ENCODE peak calls at places on chromosomes 1 and 21, in eight cellular contexts. One of them, this sample, is unnamed.

GRCh38 chr1:2237773-2238172 is 9.7 kb downstream of the SKI start:
- DNase-seq in stomach: no peak
- DNase-seq in B cell: no peak
- DNase-seq in GM06990: no peak
- DNase-seq in body of pancreas: no peak
- DNase-seq in right lobe of liver: no peak
- DNase-seq in left ventricle myocardium inferior: no peak
- DNase-seq in adrenal gland: peak
- DNase-seq in this sample: no peak

GRCh38 chr1:43074244-43074643 is 97.8 kb downstream of the EBNA1BP2 start:
- DNase-seq in stomach: no peak
- DNase-seq in B cell: no peak
- DNase-seq in GM06990: no peak
- DNase-seq in body of pancreas: no peak
- DNase-seq in right lobe of liver: no peak
- DNase-seq in left ventricle myocardium inferior: no peak
- DNase-seq in adrenal gland: no peak
- DNase-seq in this sample: no peak

GRCh38 chr1:27393641-27394281 is 1.3 kb downstream of the GPR3 start:
- DNase-seq in stomach: no peak
- DNase-seq in B cell: no peak
- DNase-seq in GM06990: no peak
- DNase-seq in body of pancreas: no peak
- DNase-seq in right lobe of liver: no peak
- DNase-seq in left ventricle myocardium inferior: no peak
- DNase-seq in adrenal gland: no peak
- DNase-seq in this sample: no peak

GRCh38 chr1:33430751-33431593 is at the start of gene PHC2:
- DNase-seq in stomach: peak
- DNase-seq in B cell: peak
- DNase-seq in GM06990: peak
- DNase-seq in body of pancreas: peak
- DNase-seq in right lobe of liver: peak
- DNase-seq in left ventricle myocardium inferior: peak
- DNase-seq in adrenal gland: peak
- DNase-seq in this sample: peak

GRCh38 chr1:6969106-6969505 is 183.9 kb downstream of the CAMTA1 start:
- DNase-seq in stomach: no peak
- DNase-seq in B cell: no peak
- DNase-seq in GM06990: no peak
- DNase-seq in body of pancreas: no peak
- DNase-seq in right lobe of liver: no peak
- DNase-seq in left ventricle myocardium inferior: no peak
- DNase-seq in adrenal gland: no peak
- DNase-seq in this sample: no peak

GRCh38 chr1:43912607-43913006 is 21.0 kb upstream of the ARTN start:
- DNase-seq in stomach: no peak
- DNase-seq in B cell: no peak
- DNase-seq in GM06990: no peak
- DNase-seq in body of pancreas: no peak
- DNase-seq in right lobe of liver: no peak
- DNase-seq in left ventricle myocardium inferior: no peak
- DNase-seq in adrenal gland: no peak
- DNase-seq in this sample: peak

GRCh38 chr1:55916480-55916879 is 662.9 kb downstream of the PLPP3 start:
- DNase-seq in stomach: no peak
- DNase-seq in B cell: no peak
- DNase-seq in GM06990: no peak
- DNase-seq in body of pancreas: no peak
- DNase-seq in right lobe of liver: no peak
- DNase-seq in left ventricle myocardium inferior: no peak
- DNase-seq in adrenal gland: no peak
- DNase-seq in this sample: no peak

GRCh38 chr1:225700164-225700740 is 47.3 kb upstream of the ENAH start:
- DNase-seq in stomach: no peak
- DNase-seq in B cell: no peak
- DNase-seq in GM06990: no peak
- DNase-seq in body of pancreas: no peak
- DNase-seq in right lobe of liver: no peak
- DNase-seq in left ventricle myocardium inferior: no peak
- DNase-seq in adrenal gland: no peak
- DNase-seq in this sample: no peak

GRCh38 chr1:208153386-208153785 is 90.8 kb downstream of the PLXNA2 start:
- DNase-seq in stomach: no peak
- DNase-seq in B cell: no peak
- DNase-seq in GM06990: no peak
- DNase-seq in body of pancreas: no peak
- DNase-seq in right lobe of liver: no peak
- DNase-seq in left ventricle myocardium inferior: no peak
- DNase-seq in adrenal gland: no peak
- DNase-seq in this sample: no peak

GRCh38 chr1:3453891-3454810 is at the start of gene ARHGEF16:
- DNase-seq in stomach: peak
- DNase-seq in B cell: no peak
- DNase-seq in GM06990: no peak
- DNase-seq in body of pancreas: peak
- DNase-seq in right lobe of liver: peak
- DNase-seq in left ventricle myocardium inferior: peak
- DNase-seq in adrenal gland: peak
- DNase-seq in this sample: no peak

GRCh38 chr1:72281144-72281543 is 1.2 kb downstream of the NEGR1 start:
- DNase-seq in stomach: no peak
- DNase-seq in B cell: peak
- DNase-seq in GM06990: no peak
- DNase-seq in body of pancreas: no peak
- DNase-seq in right lobe of liver: no peak
- DNase-seq in left ventricle myocardium inferior: no peak
- DNase-seq in adrenal gland: no peak
- DNase-seq in this sample: no peak

GRCh38 chr1:213714645-213715044 is 273.1 kb upstream of the PROX1 start:
- DNase-seq in stomach: no peak
- DNase-seq in B cell: no peak
- DNase-seq in GM06990: no peak
- DNase-seq in body of pancreas: no peak
- DNase-seq in right lobe of liver: no peak
- DNase-seq in left ventricle myocardium inferior: no peak
- DNase-seq in adrenal gland: no peak
- DNase-seq in this sample: no peak

GRCh38 chr1:67407498-67407897 is 22.7 kb downstream of the SERBP1 start:
- DNase-seq in stomach: no peak
- DNase-seq in B cell: no peak
- DNase-seq in GM06990: no peak
- DNase-seq in body of pancreas: no peak
- DNase-seq in right lobe of liver: no peak
- DNase-seq in left ventricle myocardium inferior: no peak
- DNase-seq in adrenal gland: no peak
- DNase-seq in this sample: no peak

GRCh38 chr1:209542585-209542984 is 40.9 kb upstream of the CAMK1G start:
- DNase-seq in stomach: no peak
- DNase-seq in B cell: no peak
- DNase-seq in GM06990: no peak
- DNase-seq in body of pancreas: no peak
- DNase-seq in right lobe of liver: no peak
- DNase-seq in left ventricle myocardium inferior: no peak
- DNase-seq in adrenal gland: no peak
- DNase-seq in this sample: no peak

GRCh38 chr1:48808496-48808895 is 31.8 kb upstream of the BEND5 start:
- DNase-seq in stomach: no peak
- DNase-seq in B cell: no peak
- DNase-seq in GM06990: no peak
- DNase-seq in body of pancreas: no peak
- DNase-seq in right lobe of liver: no peak
- DNase-seq in left ventricle myocardium inferior: no peak
- DNase-seq in adrenal gland: peak
- DNase-seq in this sample: no peak

GRCh38 chr1:17672226-17672625 is 82.9 kb upstream of the ACTL8 start:
- DNase-seq in stomach: no peak
- DNase-seq in B cell: no peak
- DNase-seq in GM06990: no peak
- DNase-seq in body of pancreas: no peak
- DNase-seq in right lobe of liver: no peak
- DNase-seq in left ventricle myocardium inferior: no peak
- DNase-seq in adrenal gland: no peak
- DNase-seq in this sample: no peak

GRCh38 chr1:17671314-17671705 is 83.8 kb upstream of the ACTL8 start:
- DNase-seq in stomach: no peak
- DNase-seq in B cell: no peak
- DNase-seq in GM06990: no peak
- DNase-seq in body of pancreas: no peak
- DNase-seq in right lobe of liver: no peak
- DNase-seq in left ventricle myocardium inferior: no peak
- DNase-seq in adrenal gland: no peak
- DNase-seq in this sample: no peak

GRCh38 chr1:17673335-17674075 is 81.6 kb upstream of the ACTL8 start:
- DNase-seq in stomach: no peak
- DNase-seq in B cell: no peak
- DNase-seq in GM06990: no peak
- DNase-seq in body of pancreas: no peak
- DNase-seq in right lobe of liver: no peak
- DNase-seq in left ventricle myocardium inferior: no peak
- DNase-seq in adrenal gland: no peak
- DNase-seq in this sample: no peak

GRCh38 chr1:17670587-17671313 is 84.4 kb upstream of the ACTL8 start:
- DNase-seq in stomach: no peak
- DNase-seq in B cell: no peak
- DNase-seq in GM06990: no peak
- DNase-seq in body of pancreas: no peak
- DNase-seq in right lobe of liver: no peak
- DNase-seq in left ventricle myocardium inferior: no peak
- DNase-seq in adrenal gland: no peak
- DNase-seq in this sample: no peak

GRCh38 chr1:17671741-17672140 is 83.4 kb upstream of the ACTL8 start:
- DNase-seq in stomach: no peak
- DNase-seq in B cell: peak
- DNase-seq in GM06990: no peak
- DNase-seq in body of pancreas: no peak
- DNase-seq in right lobe of liver: no peak
- DNase-seq in left ventricle myocardium inferior: no peak
- DNase-seq in adrenal gland: no peak
- DNase-seq in this sample: no peak
- TF ChIP-seq CTCF in stomach: no peak
- TF ChIP-seq CTCF in B cell: no peak
- TF ChIP-seq CTCF in GM06990: no peak
- TF ChIP-seq CTCF in body of pancreas: no peak
- TF ChIP-seq CTCF in right lobe of liver: no peak
- TF ChIP-seq CTCF in left ventricle myocardium inferior: no peak
- TF ChIP-seq CTCF in adrenal gland: no peak
- TF ChIP-seq CTCF in this sample: no peak

DNA sequence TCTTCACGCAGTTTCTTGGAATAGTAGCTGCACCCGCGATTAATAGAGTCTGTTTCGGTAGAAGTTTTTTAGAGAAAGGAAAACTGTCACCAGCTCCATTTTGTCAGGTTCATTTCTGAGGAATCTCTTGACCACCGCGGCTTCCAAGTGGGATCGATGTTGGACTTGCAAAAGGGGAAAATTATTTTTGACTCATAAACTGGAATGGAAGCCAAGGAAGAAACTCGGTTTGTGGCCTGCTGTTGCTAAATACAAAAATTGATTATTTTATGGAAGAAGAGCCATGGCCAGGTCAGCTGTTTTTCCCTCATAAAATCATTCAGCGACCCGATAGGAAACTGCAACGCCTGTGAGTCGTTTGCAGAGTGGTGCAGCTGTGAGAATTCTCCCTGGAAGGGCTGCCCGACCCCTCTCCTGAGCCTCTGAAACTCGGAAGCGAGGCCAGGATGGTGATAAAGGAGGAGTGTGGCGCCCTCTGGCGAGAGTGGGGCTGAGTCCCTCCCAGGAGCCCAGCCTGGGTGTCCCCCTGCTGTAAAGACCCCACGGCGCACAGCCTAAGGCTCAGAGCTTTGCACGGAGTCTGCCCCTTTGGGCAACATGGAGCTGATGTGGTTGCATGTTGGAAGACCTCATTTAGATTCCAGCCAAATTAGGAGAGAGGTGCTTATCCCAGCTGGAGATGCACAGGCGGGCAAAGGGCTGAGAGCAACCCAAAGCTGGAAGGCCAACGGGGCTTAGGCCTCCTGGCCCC is 83.6 kb upstream of the SLC25A33 start:
- DNase-seq in stomach: peak
- DNase-seq in B cell: peak
- DNase-seq in GM06990: peak
- DNase-seq in body of pancreas: peak
- DNase-seq in right lobe of liver: peak
- DNase-seq in left ventricle myocardium inferior: peak
- DNase-seq in adrenal gland: peak
- DNase-seq in this sample: peak
- TF ChIP-seq CTCF in stomach: peak
- TF ChIP-seq CTCF in B cell: peak
- TF ChIP-seq CTCF in GM06990: peak
- TF ChIP-seq CTCF in body of pancreas: peak
- TF ChIP-seq CTCF in right lobe of liver: peak
- TF ChIP-seq CTCF in left ventricle myocardium inferior: peak
- TF ChIP-seq CTCF in adrenal gland: peak
- TF ChIP-seq CTCF in this sample: peak

GRCh38 chr1:11534846-11535245 is 55.9 kb downstream of the DISP3 start:
- DNase-seq in stomach: no peak
- DNase-seq in B cell: no peak
- DNase-seq in GM06990: no peak
- DNase-seq in body of pancreas: no peak
- DNase-seq in right lobe of liver: no peak
- DNase-seq in left ventricle myocardium inferior: no peak
- DNase-seq in adrenal gland: no peak
- DNase-seq in this sample: no peak
- TF ChIP-seq CTCF in stomach: no peak
- TF ChIP-seq CTCF in B cell: no peak
- TF ChIP-seq CTCF in GM06990: no peak
- TF ChIP-seq CTCF in body of pancreas: no peak
- TF ChIP-seq CTCF in right lobe of liver: no peak
- TF ChIP-seq CTCF in left ventricle myocardium inferior: no peak
- TF ChIP-seq CTCF in adrenal gland: no peak
- TF ChIP-seq CTCF in this sample: no peak

GRCh38 chr21:41167348-41168342 is at the start of gene BACE2:
- DNase-seq in stomach: peak
- DNase-seq in B cell: peak
- DNase-seq in GM06990: peak
- DNase-seq in body of pancreas: peak
- DNase-seq in right lobe of liver: peak
- DNase-seq in left ventricle myocardium inferior: peak
- DNase-seq in adrenal gland: peak
- DNase-seq in this sample: peak
- TF ChIP-seq CTCF in stomach: peak
- TF ChIP-seq CTCF in B cell: peak
- TF ChIP-seq CTCF in GM06990: peak
- TF ChIP-seq CTCF in body of pancreas: peak
- TF ChIP-seq CTCF in right lobe of liver: peak
- TF ChIP-seq CTCF in left ventricle myocardium inferior: peak
- TF ChIP-seq CTCF in adrenal gland: peak
- TF ChIP-seq CTCF in this sample: peak